ENCODE peak calls at places on chromosomes 4 and X, in six cellular contexts. I, X, Z, Q, W and E are unnamed samples. For H3K4me1 and H3K36me3, the result is how much of the 10 kb centered on the place peaks cover.

GRCh38 chrX:128816919-128817318 is 706.4 kb downstream of the SMARCA1 start:
- DNase-seq in Z (peak), W (no peak), X (no peak), I (no peak), Q (no peak), E (peak)

GRCh38 chr4:157225096-157225495 is 4.6 kb downstream of the GRIA2 start:
- DNase-seq in Q (no peak), Z (no peak), X (no peak), I (no peak), W (no peak), E (no peak)

GRCh38 chr4:146124023-146124680 is 51.4 kb upstream of the LSM6 start:
- DNase-seq in X (no peak), W (no peak), Z (no peak), I (peak), Q (no peak), E (no peak)

GRCh38 chrX:17167915-17168314 is 207.1 kb upstream of the NHS start:
- DNase-seq in Z (no peak), X (no peak), Q (no peak), W (no peak), I (no peak), E (no peak)

GRCh38 chrX:102899940-102900916 is 36.8 kb upstream of the RAB40AL start:
- DNase-seq in X (peak), Q (peak), I (peak), Z (peak), W (no peak), E (peak)

GRCh38 chr4:125796138-125796537 is 481.4 kb downstream of the FAT4 start:
- DNase-seq in Z (no peak), W (no peak), I (no peak), X (no peak), Q (no peak), E (no peak)

GRCh38 chr4:104942990-104943758 is 203.5 kb upstream of the TET2 start:
- DNase-seq in I (no peak), W (no peak), X (no peak), Z (no peak), Q (no peak), E (no peak)

GRCh38 chr4:3387943-3388348 is 53.8 kb upstream of the HGFAC start:
- DNase-seq in Z (peak), W (peak), I (peak), X (peak), Q (no peak), E (no peak)

GRCh38 chr4:89797117-89797516 is 39.8 kb downstream of the SNCA start:
- DNase-seq in Q (no peak), I (peak), X (no peak), W (no peak), Z (peak), E (no peak)

GRCh38 chr4:143389543-143390195 is 53.0 kb downstream of the GAB1 start:
- DNase-seq in Q (no peak), I (peak), Z (peak), W (no peak), X (no peak), E (no peak)

GRCh38 chr4:139030614-139031235 is 15.1 kb downstream of the NOCT start:
- DNase-seq in X (peak), W (peak), I (peak), Q (peak), Z (peak), E (peak)

GRCh38 chr4:67765928-67766327 is 11.7 kb upstream of the GNRHR start:
- DNase-seq in Q (no peak), I (peak), Z (peak), W (no peak), X (no peak), E (no peak)

GRCh38 chrX:70322784-70323183 is 32.9 kb downstream of the KIF4A start:
- DNase-seq in X (no peak), Q (no peak), I (no peak), Z (no peak), W (no peak), E (no peak)

GRCh38 chr4:30103455-30103854 is 616.7 kb upstream of the PCDH7 start:
- DNase-seq in W (no peak), I (peak), Z (peak), Q (no peak), X (no peak), E (no peak)

GRCh38 chrX:16659326-16659725 is 9.4 kb downstream of the S100G start:
- DNase-seq in Z (no peak), X (no peak), I (no peak), W (no peak), Q (no peak), E (no peak)

GRCh38 chrX:56793533-56794320 is 64.7 kb downstream of the NBDY start:
- DNase-seq in Q (no peak), I (no peak), Z (no peak), W (peak), X (no peak), E (no peak)

GRCh38 chr4:30755306-30755705 is 35.1 kb downstream of the PCDH7 start:
- DNase-seq in Z (no peak), Q (no peak), X (no peak), I (no peak), W (no peak), E (no peak)

GRCh38 chrX:101037231-101037630 is 14.7 kb downstream of the TRMT2B start:
- DNase-seq in X (no peak), W (no peak), Z (no peak), I (peak), Q (no peak), E (no peak)

GRCh38 chrX:119025900-119026299 is 46.9 kb upstream of the CT47C1 start:
- DNase-seq in W (no peak), Q (no peak), X (no peak), Z (no peak), I (no peak), E (no peak)

DNA sequence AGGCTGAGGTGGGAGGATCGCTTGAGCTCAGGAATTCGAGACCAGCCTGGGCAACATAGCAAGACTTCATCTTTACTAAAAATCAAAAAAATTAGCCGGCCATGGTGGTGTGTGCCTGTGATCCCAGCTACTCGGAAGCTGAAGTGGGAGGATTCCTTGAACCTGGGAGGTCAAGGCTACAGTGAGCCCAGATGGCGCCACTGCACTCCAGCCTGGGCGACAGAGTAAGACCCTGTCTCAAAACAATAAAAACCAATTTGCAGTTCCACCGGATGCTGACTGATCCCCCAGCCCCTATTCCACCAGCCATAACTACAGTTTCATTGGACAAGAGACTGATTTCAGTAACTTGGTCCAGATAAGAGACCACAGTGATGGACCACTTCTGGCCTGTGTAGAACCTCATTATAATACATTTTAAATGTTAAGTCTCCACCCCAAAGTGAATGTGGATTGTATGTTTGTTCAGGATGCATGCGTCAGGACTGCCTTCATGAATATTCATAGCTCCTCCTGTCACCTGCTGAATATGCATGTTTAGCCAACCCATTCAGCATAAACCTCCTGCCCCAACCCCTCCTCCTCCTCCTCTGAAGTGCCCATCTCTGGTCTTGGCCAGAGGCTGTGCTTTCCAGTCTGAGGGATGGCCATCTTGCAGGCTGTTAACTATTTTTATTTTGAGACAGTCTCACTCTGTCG is 2.3 kb upstream of the SLBP start:
- DNase-seq in Z (peak), X (no peak), Q (no peak), I (no peak), W (no peak), E (peak)
- H3K4me1 ChIP-seq in Z (under half), X (half or more), Q (under half), I (under half), W (half or more), E (under half)

GRCh38 chr4:153522800-153523089 is 56.6 kb downstream of the TMEM131L start:
- DNase-seq in I (no peak), W (no peak), X (no peak), Q (peak), Z (no peak), E (no peak)

GRCh38 chr4:153523171-153523757 is 57.1 kb downstream of the TMEM131L start:
- DNase-seq in W (no peak), I (no peak), Z (no peak), Q (no peak), X (no peak), E (no peak)

GRCh38 chr4:153520871-153521329 is 54.7 kb downstream of the TMEM131L start:
- DNase-seq in X (no peak), W (no peak), I (no peak), Q (no peak), Z (no peak), E (no peak)

GRCh38 chr4:153521467-153521866 is 55.3 kb downstream of the TMEM131L start:
- DNase-seq in W (no peak), I (no peak), Q (no peak), X (no peak), Z (no peak), E (no peak)

GRCh38 chr4:153521995-153522799 is 56.0 kb downstream of the TMEM131L start:
- DNase-seq in X (no peak), W (no peak), I (no peak), Z (no peak), Q (peak), E (no peak)
- H3K36me3 ChIP-seq in X (under half), W (under half), I (under half), Z (under half), Q (under half), E (under half)

GRCh38 chr4:10118355-10119004 is 1.9 kb upstream of the WDR1 start:
- DNase-seq in W (no peak), X (no peak), Z (no peak), Q (no peak), I (no peak), E (no peak)

GRCh38 chr4:10120943-10121567 is 4.5 kb upstream of the WDR1 start:
- DNase-seq in X (no peak), W (no peak), Q (no peak), Z (no peak), I (no peak), E (no peak)

GRCh38 chr4:10119773-10120172 is 3.2 kb upstream of the WDR1 start:
- DNase-seq in W (no peak), I (no peak), Z (no peak), X (no peak), Q (no peak), E (no peak)

GRCh38 chr4:10117424-10118354 is 1.1 kb upstream of the WDR1 start:
- DNase-seq in X (no peak), Q (no peak), I (no peak), W (no peak), Z (no peak), E (peak)

DNA sequence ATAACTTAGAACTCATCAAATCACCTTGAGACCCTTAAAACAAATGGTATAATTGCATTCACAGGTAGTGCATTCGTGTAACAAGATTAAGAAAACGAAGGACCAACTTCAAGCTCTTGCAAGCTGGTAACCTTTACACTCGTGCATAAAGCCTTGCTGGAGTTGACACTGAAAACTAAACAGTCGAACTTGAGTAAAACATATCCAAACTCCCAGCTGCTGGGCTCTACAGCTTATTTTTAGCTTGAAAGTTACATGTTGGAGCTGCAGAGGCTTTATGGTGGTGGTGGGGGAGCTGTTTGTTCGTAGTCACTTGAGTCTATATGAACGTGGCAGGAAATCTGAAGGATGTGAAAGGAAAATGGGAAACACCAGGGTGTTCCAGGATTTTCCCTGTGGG is 2.7 kb upstream of the WDR1 start:
- DNase-seq in Z (no peak), I (no peak), W (no peak), X (no peak), Q (no peak), E (no peak)
- H3K4me1 ChIP-seq in Z (under half), I (under half), W (under half), X (under half), Q (half or more), E (under half)

GRCh38 chr4:128866691-128867090 is 57.2 kb downstream of the JADE1 start:
- DNase-seq in X (no peak), W (no peak), Q (no peak), Z (no peak), I (no peak), E (no peak)
- H3K36me3 ChIP-seq in X (under half), W (half or more), Q (under half), Z (under half), I (under half), E (half or more)